ENCODE peak calls at places on chromosomes 2 and 18, in eight cellular contexts. F is central memory CD4-positive, alpha-beta T cell; W is cardiac fibroblast; B is Calu3; K is NCI-H748 treated with DMSO at 0.1 percent for 48 hours; H is ACHN; D is memory B cell; L is stimulated activated CD4-positive, alpha-beta T cell treated with anti-CD3 and anti-CD28 coated beads, Interleukin-12 subunit alpha, Interleukin-12 subunit beta, amount 100 ng/mL, for 24 hours. O is an unnamed sample.

GRCh38 chr2:158015428-158016076 is 86.1 kb upstream of the UPP2 start:
- DNase-seq in D (no peak), H (no peak), L (no peak), F (peak; percentile 19), W (no peak), K (no peak), B (no peak), O (no peak)

GRCh38 chr2:3487931-3488554 is 31.3 kb downstream of the ADI1 start:
- DNase-seq in L (no peak), F (no peak), H (no peak), W (no peak), K (no peak), B (no peak), D (no peak), O (no peak)

GRCh38 chr2:24049485-24050021 is at the start of gene FKBP1B:
- DNase-seq in W (peak; percentile 52), D (peak; percentile 39), F (peak; percentile 9), K (peak; percentile 92), H (peak; percentile 67), L (no peak), B (peak; percentile 75), O (peak; percentile 67)

GRCh38 chr2:85851253-85851955 is 37.4 kb downstream of the ST3GAL5 start:
- DNase-seq in D (no peak), F (no peak), L (no peak), B (no peak), W (peak; percentile 7), H (no peak), K (no peak), O (no peak)

GRCh38 chr2:33441235-33441810 is 35.1 kb upstream of the RASGRP3 start:
- DNase-seq in K (no peak), F (no peak), B (peak; percentile 49), D (no peak), W (peak; percentile 84), L (no peak), H (peak; percentile 58), O (peak; percentile 59)

GRCh38 chr2:20103514-20103913 is 52.1 kb upstream of the LAPTM4A start:
- DNase-seq in H (peak; percentile 33), L (no peak), D (no peak), K (no peak), W (peak; percentile 50), B (no peak), F (no peak), O (peak; percentile 39)

GRCh38 chr2:212863185-212863588 is 288.2 kb downstream of the IKZF2 start:
- DNase-seq in F (no peak), W (peak; percentile 70), L (no peak), B (peak; percentile 16), D (no peak), H (peak; percentile 54), K (peak; percentile 18), O (no peak)

GRCh38 chr2:115294999-115295398 is 852.6 kb downstream of the DPP10 start:
- DNase-seq in W (no peak), H (no peak), F (no peak), B (no peak), L (no peak), D (no peak), K (no peak), O (no peak)

GRCh38 chr2:144331652-144332355 is 188.1 kb downstream of the ZEB2 start:
- DNase-seq in K (no peak), H (no peak), F (no peak), B (no peak), L (no peak), D (no peak), W (peak; percentile 75), O (no peak)

GRCh38 chr2:107712857-107713256 is 113.8 kb upstream of the RGPD4 start:
- DNase-seq in K (no peak), B (no peak), H (peak; percentile 31), W (no peak), D (no peak), F (no peak), L (no peak), O (no peak)

GRCh38 chr18:36813111-36813752 is 15.6 kb downstream of the TPGS2 start:
- DNase-seq in B (no peak), W (no peak), F (no peak), D (no peak), H (no peak), L (no peak), K (no peak), O (no peak)

GRCh38 chr2:28618221-28619141 is 122.6 kb downstream of the PLB1 start:
- DNase-seq in K (no peak), H (no peak), D (no peak), B (no peak), L (no peak), W (no peak), F (no peak), O (no peak)

GRCh38 chr18:6976935-6977334 is 140.7 kb downstream of the LAMA1 start:
- DNase-seq in D (no peak), H (no peak), F (no peak), L (no peak), B (no peak), K (no peak), W (no peak), O (no peak)

GRCh38 chr2:3498783-3499394 is 20.4 kb downstream of the ADI1 start:
- DNase-seq in K (no peak), W (no peak), D (no peak), L (no peak), F (no peak), B (no peak), H (no peak), O (no peak)

GRCh38 chr2:189125195-189125594 is 54.4 kb downstream of the COL5A2 start:
- DNase-seq in B (no peak), L (no peak), W (no peak), K (no peak), F (no peak), D (no peak), H (no peak), O (no peak)

GRCh38 chr2:224999784-225000183 is 42.5 kb downstream of the DOCK10 start:
- DNase-seq in F (no peak), H (no peak), K (no peak), L (no peak), W (no peak), B (no peak), D (no peak), O (no peak)

O was measured in A549.